ENCODE peak calls at places on chromosomes 5 and 9, in ten cellular contexts. Q, N, X, E, D, P, G, W, U and C are unnamed samples.

GRCh38 chr5:1538276-1538675 is 14.5 kb upstream of the LPCAT1 start:
- DNase-seq in W (no peak), U (no peak), D (no peak), N (no peak), P (no peak), E (no peak), X (peak), Q (no peak), G (no peak), C (no peak)

GRCh38 chr5:96936431-96937221 is 746 bp downstream of the LNPEP start:
- DNase-seq in G (peak), W (peak), Q (peak), P (peak), N (peak), U (no peak), D (peak), E (peak), X (peak), C (peak)

GRCh38 chr5:55231029-55231475 is 2.4 kb downstream of the CCNO start:
- DNase-seq in X (no peak), G (no peak), Q (no peak), W (no peak), E (no peak), N (no peak), P (no peak), D (peak), U (no peak), C (no peak)

GRCh38 chr9:8332296-8332695 is 532.7 kb upstream of the DMAC1 start:
- DNase-seq in X (no peak), Q (no peak), G (no peak), D (no peak), N (no peak), P (no peak), U (no peak), W (no peak), E (no peak), C (no peak)

GRCh38 chr5:83029912-83030311 is 47.3 kb downstream of the TMEM167A start:
- DNase-seq in Q (no peak), D (peak), P (no peak), E (no peak), W (no peak), G (no peak), N (no peak), X (no peak), U (no peak), C (no peak)

GRCh38 chr5:112649882-112650281 is 87.8 kb upstream of the APC start:
- DNase-seq in N (peak), X (no peak), E (peak), G (no peak), Q (peak), U (no peak), P (no peak), D (no peak), W (no peak), C (no peak)

GRCh38 chr9:98793031-98793430 is 3.3 kb downstream of the ANKS6 start:
- DNase-seq in E (no peak), U (no peak), P (peak), N (no peak), G (no peak), W (no peak), D (no peak), X (no peak), Q (no peak), C (no peak)

GRCh38 chr5:80184235-80185023 is 71.4 kb downstream of the SERINC5 start:
- DNase-seq in G (no peak), X (no peak), Q (peak), N (no peak), W (no peak), P (no peak), U (no peak), E (peak), D (no peak), C (no peak)

GRCh38 chr5:3302228-3302627 is 293.4 kb upstream of the IRX1 start:
- DNase-seq in Q (no peak), U (no peak), G (no peak), N (no peak), W (no peak), P (no peak), E (no peak), X (no peak), D (no peak), C (no peak)

GRCh38 chr5:119239119-119239417 is 116.8 kb upstream of the TNFAIP8 start:
- DNase-seq in W (no peak), Q (no peak), D (no peak), P (no peak), E (no peak), N (no peak), U (no peak), G (no peak), X (no peak), C (no peak)

GRCh38 chr5:114361724-114362196 is at the start of gene KCNN2:
- DNase-seq in N (no peak), P (peak), X (peak), Q (peak), U (peak), D (peak), W (peak), G (peak), E (peak), C (peak)

GRCh38 chr5:11719888-11720481 is 184.3 kb downstream of the CTNND2 start:
- DNase-seq in W (peak), D (no peak), P (peak), Q (peak), E (peak), N (peak), X (no peak), G (peak), U (no peak), C (no peak)

GRCh38 chr5:109347252-109347888 is 62.4 kb downstream of the PJA2 start:
- DNase-seq in G (no peak), W (no peak), Q (no peak), D (no peak), X (no peak), E (no peak), U (no peak), N (no peak), P (no peak), C (no peak)

GRCh38 chr5:142250119-142250518 is 74.7 kb downstream of the SPRY4 start:
- DNase-seq in W (no peak), Q (no peak), N (no peak), G (no peak), E (no peak), U (no peak), X (no peak), P (no peak), D (no peak), C (no peak)

GRCh38 chr5:38537502-38537901 is 18.9 kb downstream of the LIFR start:
- DNase-seq in Q (no peak), G (no peak), X (no peak), U (no peak), P (no peak), W (no peak), E (no peak), D (no peak), N (no peak), C (no peak)

GRCh38 chr5:158456756-158457155 is 597.8 kb upstream of the CLINT1 start:
- DNase-seq in D (peak), U (no peak), X (no peak), E (no peak), P (no peak), G (peak), Q (no peak), W (no peak), N (peak), C (no peak)

GRCh38 chr9:109452761-109453160 is 45.3 kb downstream of the PTPN3 start:
- DNase-seq in X (no peak), N (peak), D (peak), W (no peak), P (no peak), Q (no peak), E (no peak), G (no peak), U (no peak), C (peak)

GRCh38 chr5:2207966-2208544 is 325.3 kb upstream of the IRX4 start:
- DNase-seq in P (peak), Q (no peak), D (no peak), W (peak), N (peak), G (no peak), E (no peak), U (peak), X (no peak), C (no peak)

GRCh38 chr5:153099328-153099727 is 391.1 kb upstream of the GRIA1 start:
- DNase-seq in D (no peak), U (no peak), G (no peak), Q (no peak), E (no peak), P (no peak), N (no peak), W (no peak), X (no peak), C (no peak)

GRCh38 chr9:70959366-70959765 is 162.1 kb downstream of the TRPM3 start:
- DNase-seq in N (no peak), G (no peak), W (no peak), U (no peak), X (no peak), D (no peak), Q (no peak), P (no peak), E (no peak), C (no peak)

GRCh38 chr5:33806736-33807442 is 84.9 kb downstream of the ADAMTS12 start:
- DNase-seq in Q (no peak), W (no peak), N (no peak), P (no peak), U (peak), X (no peak), E (no peak), G (no peak), D (peak), C (no peak)

GRCh38 chr5:135231289-135231688 is 167.7 kb downstream of the MACROH2A1 start:
- DNase-seq in U (peak), P (no peak), G (no peak), D (no peak), N (no peak), Q (no peak), W (no peak), E (no peak), X (no peak), C (no peak)

GRCh38 chr5:135230326-135230925 is 168.6 kb downstream of the MACROH2A1 start:
- DNase-seq in W (no peak), E (peak), P (peak), G (peak), D (peak), X (peak), N (peak), Q (no peak), U (peak), C (peak)

GRCh38 chr5:135229122-135229521 is 169.9 kb downstream of the MACROH2A1 start:
- DNase-seq in E (no peak), U (no peak), G (no peak), Q (no peak), W (no peak), D (no peak), N (no peak), P (no peak), X (no peak), C (no peak)

GRCh38 chr5:135228236-135228635 is 170.8 kb downstream of the MACROH2A1 start:
- DNase-seq in G (no peak), P (no peak), Q (no peak), U (no peak), E (no peak), W (no peak), D (no peak), N (no peak), X (no peak), C (no peak)

GRCh38 chr5:135229679-135230132 is 169.3 kb downstream of the MACROH2A1 start:
- DNase-seq in U (no peak), G (no peak), E (no peak), P (no peak), Q (no peak), D (no peak), W (no peak), X (no peak), N (peak), C (no peak)
- TF ChIP-seq CTCF in U (no peak), G (no peak), E (no peak), P (no peak), Q (no peak), D (no peak), W (no peak), X (no peak), N (no peak), C (no peak)

GRCh38 chr9:131045300-131046092 is 36.5 kb downstream of the LAMC3 start:
- DNase-seq in D (no peak), U (no peak), E (no peak), N (no peak), Q (no peak), P (peak), W (no peak), X (no peak), G (no peak), C (no peak)
- TF ChIP-seq POLR2A in D (no peak), U (no peak), E (no peak), N (no peak), Q (no peak), P (no peak), W (no peak), X (no peak), G (no peak), C (no peak)

DNA sequence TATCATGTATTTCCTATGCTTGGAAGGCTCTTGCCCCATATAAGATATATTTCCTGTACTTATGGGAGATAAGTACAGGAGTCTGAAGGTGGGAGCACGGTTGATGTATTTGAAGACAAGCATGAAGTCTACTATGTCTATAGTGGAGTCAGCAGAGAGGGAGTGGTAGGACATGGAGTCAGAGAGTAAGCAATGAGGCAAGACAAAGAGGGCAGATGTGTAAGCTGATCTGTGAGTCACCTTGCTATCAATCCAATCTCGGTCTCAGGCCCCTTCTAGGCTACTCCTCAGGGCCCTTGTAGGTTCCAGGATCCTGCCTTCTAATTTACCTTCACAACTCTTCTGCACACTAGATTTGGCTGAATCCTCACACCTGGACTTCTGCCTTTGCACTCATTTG is 105.5 kb downstream of the MACIR start:
- DNase-seq in G (no peak), W (no peak), P (no peak), X (no peak), U (no peak), E (no peak), D (peak), Q (no peak), N (no peak), C (no peak)
- TF ChIP-seq CTCF in G (no peak), W (no peak), P (no peak), X (no peak), U (no peak), E (no peak), D (no peak), Q (no peak), N (no peak), C (no peak)

GRCh38 chr9:97633859-97634485 is 351 bp downstream of the NCBP1 start:
- DNase-seq in X (no peak), W (no peak), E (no peak), D (peak), G (no peak), N (no peak), Q (no peak), P (no peak), U (no peak), C (no peak)
- TF ChIP-seq POLR2A in X (no peak), W (no peak), E (no peak), D (no peak), G (no peak), N (no peak), Q (no peak), P (no peak), U (no peak), C (no peak)

DNA sequence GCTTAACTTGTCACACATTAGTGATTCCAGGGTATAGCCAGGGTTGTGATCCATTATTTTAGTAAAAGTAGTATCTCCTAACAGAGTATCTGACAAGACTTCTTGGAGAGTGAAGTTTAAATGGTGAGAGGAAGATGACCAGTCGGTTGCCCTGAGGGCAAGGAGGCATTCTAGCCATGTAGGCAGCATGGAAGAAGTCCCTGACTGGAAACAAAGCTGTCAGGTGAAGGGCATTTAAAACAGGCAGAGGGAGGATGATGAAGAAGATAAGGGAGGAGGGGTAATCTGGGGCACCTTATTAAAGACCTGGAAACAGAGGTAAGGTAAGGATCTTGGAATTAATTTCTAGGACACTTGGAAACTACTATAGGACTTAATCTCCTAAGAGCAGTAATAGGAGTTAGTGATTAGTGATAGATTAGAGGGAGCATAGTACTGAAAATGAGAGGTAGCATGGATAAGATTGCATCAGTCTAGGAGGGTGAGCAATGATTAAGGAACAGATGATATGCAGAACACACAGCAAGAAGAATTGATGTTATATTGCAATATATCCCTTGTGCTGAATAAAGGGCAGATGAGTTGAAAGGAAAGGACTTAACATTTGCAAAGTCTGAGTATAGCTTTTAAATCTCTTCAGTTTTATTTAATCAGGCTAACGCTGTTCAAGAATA is 9.5 kb downstream of the KIF2A start:
- DNase-seq in N (no peak), U (no peak), E (no peak), D (peak), X (no peak), P (no peak), G (no peak), Q (no peak), W (no peak), C (no peak)
- TF ChIP-seq CTCF in N (no peak), U (no peak), E (no peak), D (no peak), X (no peak), P (no peak), G (no peak), Q (no peak), W (no peak), C (no peak)

GRCh38 chr9:92293075-92293354 is 482 bp downstream of the IARS1 start:
- DNase-seq in N (peak), P (no peak), U (no peak), Q (no peak), X (no peak), E (no peak), G (no peak), D (no peak), W (no peak), C (no peak)

GRCh38 chr9:92293452-92294296 is at the start of gene IARS1:
- DNase-seq in W (peak), P (peak), G (peak), X (peak), E (peak), D (peak), N (peak), Q (peak), U (peak), C (peak)

GRCh38 chr9:92291577-92291976 is 1.9 kb downstream of the IARS1 start:
- DNase-seq in N (no peak), E (no peak), D (no peak), P (no peak), U (no peak), X (no peak), W (no peak), G (no peak), Q (no peak), C (no peak)

GRCh38 chr9:92290785-92291429 is 2.6 kb downstream of the IARS1 start:
- DNase-seq in U (no peak), X (no peak), P (no peak), Q (no peak), D (no peak), N (no peak), W (no peak), E (no peak), G (no peak), C (no peak)

GRCh38 chr9:92292338-92293074 is 991 bp downstream of the IARS1 start:
- DNase-seq in G (no peak), N (peak), X (no peak), W (no peak), Q (no peak), D (peak), E (no peak), P (no peak), U (no peak), C (no peak)
- TF ChIP-seq POLR2A in G (no peak), N (no peak), X (no peak), W (no peak), Q (no peak), D (no peak), E (no peak), P (no peak), U (no peak), C (no peak)

DNA sequence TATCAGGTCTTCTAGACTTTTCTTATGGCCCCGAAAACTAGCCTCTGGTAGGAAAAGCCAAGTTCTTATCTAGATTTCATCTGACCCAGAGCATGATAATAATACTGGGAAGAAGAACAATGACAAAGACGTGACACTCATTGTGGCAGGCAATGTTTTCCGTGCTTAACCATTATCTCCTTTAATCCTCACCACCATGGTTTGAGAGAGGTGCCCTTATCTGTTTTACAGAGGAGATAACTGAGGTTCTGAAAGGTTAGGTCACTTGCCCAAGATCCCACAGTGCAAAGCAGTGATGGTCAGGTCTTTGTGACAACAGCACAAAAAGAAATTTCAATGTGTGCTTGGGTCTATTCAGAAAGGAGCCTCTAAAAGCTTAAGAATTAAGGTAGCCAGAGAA is 115.6 kb downstream of the DPYSL3 start:
- DNase-seq in Q (no peak), D (no peak), W (no peak), P (no peak), U (no peak), G (no peak), N (no peak), E (no peak), X (no peak), C (no peak)
- TF ChIP-seq CTCF in Q (no peak), D (no peak), W (no peak), P (no peak), U (no peak), G (no peak), N (no peak), E (no peak), X (no peak), C (no peak)

GRCh38 chr5:177591690-177592009 is 353 bp upstream of the TMED9 start:
- DNase-seq in E (no peak), U (no peak), G (no peak), Q (no peak), W (no peak), N (no peak), X (no peak), P (no peak), D (no peak), C (no peak)

GRCh38 chr5:177592905-177593304 is 902 bp downstream of the TMED9 start:
- DNase-seq in P (no peak), U (no peak), D (no peak), W (no peak), N (no peak), G (no peak), X (no peak), E (no peak), Q (no peak), C (no peak)

GRCh38 chr5:177593511-177593910 is 1.5 kb downstream of the TMED9 start:
- DNase-seq in P (no peak), N (no peak), E (no peak), W (no peak), Q (no peak), U (no peak), D (no peak), G (no peak), X (no peak), C (no peak)

GRCh38 chr5:177590406-177590805 is 1.6 kb upstream of the TMED9 start:
- DNase-seq in N (no peak), U (no peak), G (no peak), Q (no peak), E (no peak), W (no peak), P (no peak), D (no peak), X (no peak), C (no peak)

GRCh38 chr5:177592010-177592834 is at the start of gene TMED9:
- DNase-seq in E (peak), W (peak), N (peak), D (peak), G (peak), X (peak), Q (peak), U (peak), P (peak), C (peak)
- TF ChIP-seq POLR2A in E (peak), W (peak), N (peak), D (peak), G (peak), X (peak), Q (peak), U (peak), P (peak), C (peak)

GRCh38 chr5:168708301-168708695 is 129.1 kb upstream of the PANK3 start:
- DNase-seq in G (no peak), D (no peak), U (no peak), N (no peak), X (no peak), E (no peak), P (no peak), W (no peak), Q (no peak), C (no peak)

GRCh38 chr5:168707646-168708300 is 128.6 kb upstream of the PANK3 start:
- DNase-seq in D (no peak), E (no peak), N (no peak), G (no peak), W (no peak), P (no peak), U (peak), X (no peak), Q (no peak), C (no peak)

GRCh38 chr5:168710706-168711105 is 131.5 kb upstream of the PANK3 start:
- DNase-seq in X (no peak), P (no peak), U (peak), W (no peak), Q (no peak), G (no peak), N (no peak), D (no peak), E (no peak), C (no peak)

GRCh38 chr5:168705321-168705720 is 126.2 kb upstream of the PANK3 start:
- DNase-seq in E (no peak), Q (no peak), G (no peak), N (no peak), W (no peak), U (no peak), D (no peak), P (no peak), X (no peak), C (no peak)

GRCh38 chr5:168706655-168707069 is 127.5 kb upstream of the PANK3 start:
- DNase-seq in G (peak), X (no peak), P (peak), Q (no peak), D (peak), N (peak), U (no peak), W (no peak), E (no peak), C (no peak)
- TF ChIP-seq CTCF in G (peak), X (peak), P (peak), Q (peak), D (peak), N (peak), U (no peak), W (peak), E (no peak), C (no peak)